ENCODE peak calls at places on chromosomes 16 and 17, in nine cellular contexts. N is lung, G is progenitor cell of endocrine pancreas, U is cardiac muscle cell, T is RWPE2, F is cardiac fibroblast, P is AG04450, D is HFF-Myc, M is neural crest cell. X is an unnamed sample.

GRCh38 chr17:68584904-68585303 is 16.3 kb downstream of the FAM20A start:
- DNase-seq in N (no peak), G (no peak), U (no peak), T (no peak), F (no peak), P (no peak), D (no peak), M (no peak), X (peak)

GRCh38 chr17:54891176-54891821 is 9.4 kb upstream of the TOM1L1 start:
- DNase-seq in N (no peak), G (peak), U (peak), T (no peak), F (peak), P (peak), D (peak), M (peak), X (peak)

GRCh38 chr16:47424846-47425245 is 36.0 kb downstream of the ITFG1 start:
- DNase-seq in N (no peak), G (no peak), U (no peak), T (no peak), F (no peak), P (no peak), D (no peak), M (peak), X (no peak)

GRCh38 chr17:20267459-20267842 is 199.9 kb downstream of the LGALS9B start:
- DNase-seq in N (no peak), G (no peak), U (peak), T (no peak), F (peak), P (no peak), D (no peak), M (no peak), X (no peak)

GRCh38 chr16:48117217-48118105 is 38.3 kb downstream of the ABCC12 start:
- DNase-seq in N (peak), G (peak), U (peak), T (no peak), F (peak), P (no peak), D (no peak), M (peak), X (peak)

GRCh38 chr17:33469911-33470310 is 176.8 kb upstream of the ASIC2 start:
- DNase-seq in N (no peak), G (no peak), U (peak), T (peak), F (peak), P (peak), D (peak), M (no peak), X (no peak)

GRCh38 chr16:19662351-19662750 is 55.7 kb downstream of the KNOP1 start:
- DNase-seq in N (no peak), G (no peak), U (no peak), T (no peak), F (no peak), P (no peak), D (no peak), M (no peak), X (no peak)

GRCh38 chr16:14202697-14203096 is 131.6 kb downstream of the MRTFB start:
- DNase-seq in N (no peak), G (no peak), U (no peak), T (no peak), F (peak), P (no peak), D (no peak), M (no peak), X (no peak)

GRCh38 chr16:15775663-15776304 is 81.0 kb downstream of the MYH11 start:
- DNase-seq in N (no peak), G (no peak), U (peak), T (no peak), F (peak), P (no peak), D (no peak), M (no peak), X (no peak)

GRCh38 chr17:17384961-17385360 is 81.8 kb downstream of the NT5M start:
- DNase-seq in N (no peak), G (no peak), U (no peak), T (no peak), F (no peak), P (no peak), D (no peak), M (no peak), X (no peak)

GRCh38 chr16:25110392-25110947 is 1.1 kb upstream of the LCMT1 start:
- DNase-seq in N (no peak), G (no peak), U (no peak), T (no peak), F (no peak), P (no peak), D (no peak), M (no peak), X (no peak)

GRCh38 chr17:17146791-17147406 is 59.2 kb downstream of the PLD6 start:
- DNase-seq in N (no peak), G (no peak), U (no peak), T (no peak), F (no peak), P (no peak), D (no peak), M (no peak), X (no peak)

GRCh38 chr16:55655709-55656694 is at the start of gene SLC6A2:
- DNase-seq in N (no peak), G (peak), U (no peak), T (no peak), F (peak), P (no peak), D (no peak), M (peak), X (peak)

GRCh38 chr16:54928421-54929089 is 2.1 kb upstream of the IRX5 start:
- DNase-seq in N (peak), G (no peak), U (peak), T (no peak), F (peak), P (no peak), D (no peak), M (peak), X (no peak)

GRCh38 chr16:75209944-75210343 is 3.0 kb upstream of the CTRB2 start:
- DNase-seq in N (no peak), G (no peak), U (no peak), T (no peak), F (no peak), P (no peak), D (no peak), M (no peak), X (no peak)

GRCh38 chr17:68570531-68570930 is 30.6 kb downstream of the FAM20A start:
- DNase-seq in N (no peak), G (no peak), U (peak), T (no peak), F (no peak), P (no peak), D (no peak), M (no peak), X (no peak)

GRCh38 chr17:79993390-79994221 is 42.1 kb downstream of the TBC1D16 start:
- DNase-seq in N (peak), G (peak), U (peak), T (peak), F (peak), P (peak), D (no peak), M (peak), X (peak)

GRCh38 chr16:61834082-61834481 is 202.2 kb downstream of the CDH8 start:
- DNase-seq in N (no peak), G (no peak), U (no peak), T (no peak), F (peak), P (no peak), D (no peak), M (no peak), X (no peak)

GRCh38 chr16:84485255-84486010 is 19.0 kb downstream of the MEAK7 start:
- DNase-seq in N (peak), G (no peak), U (no peak), T (peak), F (no peak), P (no peak), D (no peak), M (no peak), X (no peak)

GRCh38 chr16:53515259-53515658 is 12.2 kb upstream of the AKTIP start:
- DNase-seq in N (no peak), G (no peak), U (peak), T (no peak), F (peak), P (no peak), D (no peak), M (no peak), X (no peak)

GRCh38 chr16:56990407-56991286 is 1.3 kb downstream of the NLRC5 start:
- DNase-seq in N (no peak), G (no peak), U (no peak), T (no peak), F (no peak), P (no peak), D (no peak), M (no peak), X (no peak)

GRCh38 chr16:2692251-2692947 is 10.1 kb downstream of the KCTD5 start:
- DNase-seq in N (no peak), G (no peak), U (no peak), T (peak), F (no peak), P (no peak), D (no peak), M (no peak), X (no peak)

GRCh38 chr16:84169765-84170310 is 17.0 kb downstream of the TAF1C start:
- DNase-seq in N (no peak), G (no peak), U (no peak), T (no peak), F (no peak), P (no peak), D (no peak), M (no peak), X (no peak)

GRCh38 chr17:61234102-61234750 is 165.4 kb upstream of the TBX2 start:
- DNase-seq in N (no peak), G (no peak), U (no peak), T (no peak), F (no peak), P (no peak), D (no peak), M (no peak), X (no peak)

GRCh38 chr17:15261063-15261817 is 3.9 kb downstream of the PMP22 start:
- DNase-seq in N (no peak), G (peak), U (peak), T (no peak), F (peak), P (no peak), D (no peak), M (peak), X (peak)

GRCh38 chr16:84959784-84960417 is 51.4 kb downstream of the ZDHHC7 start:
- DNase-seq in N (no peak), G (no peak), U (no peak), T (no peak), F (no peak), P (no peak), D (no peak), M (no peak), X (no peak)

GRCh38 chr16:83095926-83096692 is 469.3 kb downstream of the CDH13 start:
- DNase-seq in N (no peak), G (no peak), U (no peak), T (peak), F (peak), P (no peak), D (no peak), M (no peak), X (no peak)

GRCh38 chr17:29155235-29155965 is 24.8 kb downstream of the MYO18A start:
- DNase-seq in N (no peak), G (no peak), U (peak), T (peak), F (peak), P (no peak), D (no peak), M (no peak), X (peak)

GRCh38 chr16:55494994-55495421 is 13.9 kb upstream of the LPCAT2 start:
- DNase-seq in N (peak), G (no peak), U (peak), T (no peak), F (peak), P (peak), D (peak), M (no peak), X (no peak)

GRCh38 chr17:19539040-19539399 is 5.4 kb downstream of the SLC47A1 start:
- DNase-seq in N (no peak), G (no peak), U (no peak), T (no peak), F (no peak), P (no peak), D (no peak), M (no peak), X (no peak)

GRCh38 chr16:70610273-70611223 is 35.8 kb upstream of the IL34 start:
- DNase-seq in N (no peak), G (no peak), U (peak), T (no peak), F (no peak), P (no peak), D (no peak), M (no peak), X (no peak)

DNA sequence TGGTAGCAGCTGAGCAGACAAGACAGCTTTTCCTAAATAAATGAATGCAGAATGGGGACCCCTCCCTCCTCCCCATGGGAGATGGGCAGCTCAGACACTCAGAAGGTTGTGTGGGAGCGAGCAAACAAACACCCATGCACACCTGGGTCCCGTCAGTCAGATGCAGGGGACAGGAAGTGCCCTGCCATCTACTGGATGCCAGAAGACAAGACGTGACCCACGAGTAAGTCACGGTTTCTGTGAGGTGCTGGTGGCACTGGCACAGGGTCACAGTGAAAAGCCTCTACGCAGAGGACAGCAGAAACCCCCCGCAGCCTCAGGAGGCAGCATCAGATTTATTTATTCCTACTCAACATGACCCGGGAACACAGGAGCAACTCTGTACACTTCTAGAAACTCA is 8.4 kb downstream of the HBQ1 start:
- DNase-seq in N (no peak), G (no peak), U (no peak), T (no peak), F (no peak), P (no peak), D (no peak), M (no peak), X (no peak)
- TF ChIP-seq CTCF in N (no peak), G (peak), U (no peak), T (peak), F (no peak), P (no peak), D (no peak), M (peak), X (no peak)

GRCh38 chr16:69083306-69083941 is 22.0 kb upstream of the HAS3 start:
- DNase-seq in N (no peak), G (no peak), U (no peak), T (no peak), F (no peak), P (no peak), D (no peak), M (no peak), X (no peak)
- TF ChIP-seq CTCF in N (no peak), G (no peak), U (peak), T (no peak), F (no peak), P (peak), D (peak), M (peak), X (no peak)

GRCh38 chr17:48025040-48025903 is 12.3 kb downstream of the COPZ2 start:
- DNase-seq in N (peak), G (peak), U (peak), T (peak), F (peak), P (peak), D (peak), M (peak), X (peak)

GRCh38 chr17:48021964-48022363 is 15.6 kb downstream of the COPZ2 start:
- DNase-seq in N (no peak), G (no peak), U (no peak), T (no peak), F (no peak), P (no peak), D (no peak), M (no peak), X (no peak)

GRCh38 chr17:48024149-48025039 is 13.2 kb downstream of the COPZ2 start:
- DNase-seq in N (peak), G (no peak), U (peak), T (peak), F (peak), P (no peak), D (no peak), M (peak), X (peak)

GRCh38 chr17:48022906-48023305 is 14.7 kb downstream of the COPZ2 start:
- DNase-seq in N (no peak), G (no peak), U (no peak), T (no peak), F (no peak), P (no peak), D (no peak), M (no peak), X (no peak)

DNA sequence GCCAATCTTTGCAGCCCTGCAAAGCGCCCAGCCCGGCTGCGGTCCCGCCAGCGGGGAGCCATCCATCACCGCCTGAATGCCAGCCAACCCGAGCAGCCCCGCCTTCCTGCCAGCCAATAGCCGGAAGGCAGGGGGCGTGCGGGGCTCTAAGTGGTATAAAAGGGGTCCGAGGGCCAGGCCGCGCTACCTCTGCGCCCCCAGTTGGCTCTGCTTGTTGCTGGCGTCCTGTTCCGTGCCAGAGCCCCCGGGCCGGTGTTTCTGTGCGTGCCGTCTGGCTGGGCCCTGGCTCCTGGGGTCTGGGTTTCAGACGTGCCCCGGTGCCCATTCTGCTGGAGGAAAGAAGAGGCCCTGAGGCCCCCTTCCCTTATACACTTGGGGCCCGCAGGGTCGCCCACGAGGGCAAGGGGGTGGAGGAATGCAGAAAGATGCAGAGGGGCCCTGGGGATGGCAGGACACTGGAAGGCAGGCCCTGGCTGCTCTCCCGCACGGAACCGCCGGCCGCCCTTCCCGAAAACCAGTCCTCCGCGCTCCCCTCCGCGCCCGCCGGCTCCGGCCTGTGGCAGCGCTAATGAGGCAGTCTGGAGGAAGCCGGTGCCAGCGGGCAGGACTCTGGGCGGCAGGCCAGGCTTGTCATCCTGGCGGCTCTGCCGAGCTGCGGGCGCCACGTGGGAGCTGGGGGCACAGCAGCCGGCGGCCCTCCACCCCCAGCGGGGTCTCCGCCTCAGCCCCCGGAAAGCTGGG is 14.0 kb downstream of the COPZ2 start:
- DNase-seq in N (peak), G (peak), U (peak), T (peak), F (peak), P (no peak), D (no peak), M (peak), X (peak)
- TF ChIP-seq CTCF in N (no peak), G (peak), U (peak), T (peak), F (peak), P (peak), D (no peak), M (peak), X (no peak)

GRCh38 chr16:66562409-66562808 is 3.8 kb upstream of the CMTM1 start:
- DNase-seq in N (no peak), G (no peak), U (no peak), T (no peak), F (no peak), P (no peak), D (no peak), M (no peak), X (no peak)
- TF ChIP-seq CTCF in N (no peak), G (no peak), U (no peak), T (peak), F (no peak), P (no peak), D (no peak), M (no peak), X (no peak)

GRCh38 chr17:37191219-37191618 is 184.6 kb upstream of the C17orf78 start:
- DNase-seq in N (no peak), G (no peak), U (peak), T (no peak), F (peak), P (peak), D (no peak), M (no peak), X (no peak)

GRCh38 chr17:37190493-37190892 is 185.3 kb upstream of the C17orf78 start:
- DNase-seq in N (no peak), G (no peak), U (no peak), T (no peak), F (no peak), P (no peak), D (no peak), M (no peak), X (no peak)

GRCh38 chr17:37194208-37194607 is 181.6 kb upstream of the C17orf78 start:
- DNase-seq in N (no peak), G (no peak), U (no peak), T (no peak), F (no peak), P (no peak), D (no peak), M (no peak), X (no peak)
- TF ChIP-seq CTCF in N (no peak), G (no peak), U (no peak), T (no peak), F (no peak), P (no peak), D (no peak), M (no peak), X (no peak)

GRCh38 chr16:24069036-24069590 is 187.0 kb upstream of the CACNG3 start:
- DNase-seq in N (no peak), G (no peak), U (no peak), T (no peak), F (no peak), P (no peak), D (no peak), M (no peak), X (no peak)

GRCh38 chr16:24071990-24072389 is 184.1 kb upstream of the CACNG3 start:
- DNase-seq in N (no peak), G (no peak), U (no peak), T (no peak), F (no peak), P (no peak), D (no peak), M (no peak), X (no peak)

GRCh38 chr16:24074574-24074973 is 181.6 kb upstream of the CACNG3 start:
- DNase-seq in N (no peak), G (no peak), U (no peak), T (no peak), F (no peak), P (no peak), D (no peak), M (no peak), X (no peak)

GRCh38 chr16:24073321-24073720 is 182.8 kb upstream of the CACNG3 start:
- DNase-seq in N (no peak), G (no peak), U (no peak), T (no peak), F (no peak), P (no peak), D (no peak), M (no peak), X (no peak)

GRCh38 chr16:24070851-24071250 is 185.3 kb upstream of the CACNG3 start:
- DNase-seq in N (no peak), G (peak), U (peak), T (no peak), F (peak), P (no peak), D (no peak), M (peak), X (peak)
- TF ChIP-seq CTCF in N (no peak), G (peak), U (peak), T (peak), F (no peak), P (peak), D (peak), M (peak), X (peak)

DNA sequence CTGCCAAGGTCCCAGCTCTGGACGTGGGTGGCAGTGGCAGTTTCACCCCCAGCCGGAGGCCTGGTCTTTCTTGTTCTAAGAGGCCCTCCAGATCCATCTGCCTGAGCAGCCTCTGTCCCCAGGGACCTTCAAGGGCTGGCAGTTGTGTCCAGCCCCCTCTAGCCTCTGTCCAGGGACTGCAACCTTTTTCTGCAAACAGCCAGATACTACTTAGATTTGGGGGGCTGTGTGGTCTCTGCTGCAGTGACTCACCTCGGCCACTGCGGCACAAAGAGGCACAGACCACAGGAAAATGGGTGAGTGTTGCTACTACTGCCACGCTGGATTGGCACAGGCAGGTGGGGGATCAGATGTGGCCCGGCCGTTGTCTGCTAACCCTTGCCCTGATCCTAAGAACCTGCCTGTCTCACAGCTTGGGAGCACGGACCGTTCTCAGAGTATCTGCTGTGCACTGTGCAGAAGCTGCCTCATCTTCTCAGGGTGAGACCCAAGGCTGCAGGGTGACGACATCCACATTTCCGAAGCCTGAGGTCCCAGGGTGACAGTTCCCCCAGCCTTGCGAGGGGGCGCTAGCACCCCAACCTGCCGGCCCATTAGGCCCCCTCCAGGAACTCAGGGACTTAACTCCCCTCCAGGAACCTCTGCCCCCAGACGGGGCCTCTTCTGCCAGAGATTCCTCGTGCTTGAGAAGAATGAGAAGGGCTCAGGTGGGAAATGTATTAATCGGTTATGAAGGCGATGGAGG is 27.6 kb downstream of the MXRA7 start:
- DNase-seq in N (no peak), G (no peak), U (no peak), T (no peak), F (no peak), P (no peak), D (no peak), M (no peak), X (no peak)
- TF ChIP-seq CTCF in N (no peak), G (no peak), U (peak), T (peak), F (peak), P (peak), D (no peak), M (no peak), X (peak)

X was measured in nephron progenitor cell.